ENCODE peak calls at places on chromosomes 16 and 17, in five cellular contexts. One of them, this sample, is unnamed.

GRCh38 chr17:39527220-39527813 is 66.0 kb downstream of the CDK12 start:
- DNase-seq in T1000: no peak
- DNase-seq in lower lobe of right lung: no peak
- DNase-seq in coronary artery: no peak
- DNase-seq in iris pigment epithelial cell: peak
- DNase-seq in this sample: peak

GRCh38 chr17:15249487-15249886 is 15.6 kb downstream of the PMP22 start:
- DNase-seq in iris pigment epithelial cell: no peak
- DNase-seq in coronary artery: no peak
- DNase-seq in lower lobe of right lung: no peak
- DNase-seq in T1000: no peak
- DNase-seq in this sample: no peak

GRCh38 chr16:67177743-67178699 is 5.7 kb downstream of the MATCAP1 start:
- DNase-seq in coronary artery: no peak
- DNase-seq in lower lobe of right lung: peak
- DNase-seq in T1000: no peak
- DNase-seq in iris pigment epithelial cell: peak
- DNase-seq in this sample: peak

GRCh38 chr17:50146927-50147640 is 3.4 kb downstream of the PPP1R9B start:
- DNase-seq in T1000: no peak
- DNase-seq in iris pigment epithelial cell: no peak
- DNase-seq in lower lobe of right lung: no peak
- DNase-seq in coronary artery: no peak
- DNase-seq in this sample: no peak

GRCh38 chr17:29045026-29045425 is 2.1 kb downstream of the PIPOX start:
- DNase-seq in iris pigment epithelial cell: no peak
- DNase-seq in coronary artery: no peak
- DNase-seq in T1000: no peak
- DNase-seq in lower lobe of right lung: no peak
- DNase-seq in this sample: no peak

GRCh38 chr16:31420037-31420436 is 8.1 kb downstream of the COX6A2 start:
- DNase-seq in coronary artery: no peak
- DNase-seq in iris pigment epithelial cell: no peak
- DNase-seq in lower lobe of right lung: no peak
- DNase-seq in T1000: no peak
- DNase-seq in this sample: no peak

GRCh38 chr16:73354426-73354825 is 306.5 kb upstream of the ZFHX3 start:
- DNase-seq in T1000: no peak
- DNase-seq in coronary artery: no peak
- DNase-seq in iris pigment epithelial cell: no peak
- DNase-seq in lower lobe of right lung: no peak
- DNase-seq in this sample: no peak

GRCh38 chr16:12757546-12757945 is 46.1 kb downstream of the CPPED1 start:
- DNase-seq in lower lobe of right lung: no peak
- DNase-seq in coronary artery: no peak
- DNase-seq in T1000: no peak
- DNase-seq in iris pigment epithelial cell: no peak
- DNase-seq in this sample: no peak

GRCh38 chr17:78958556-78959191 is 21.0 kb downstream of the LGALS3BP start:
- DNase-seq in lower lobe of right lung: no peak
- DNase-seq in T1000: no peak
- DNase-seq in coronary artery: no peak
- DNase-seq in iris pigment epithelial cell: peak
- DNase-seq in this sample: peak

GRCh38 chr17:21345236-21345635 is 30.9 kb upstream of the KCNJ12 start:
- DNase-seq in iris pigment epithelial cell: no peak
- DNase-seq in coronary artery: peak
- DNase-seq in lower lobe of right lung: peak
- DNase-seq in T1000: no peak
- DNase-seq in this sample: no peak

GRCh38 chr17:79115487-79115886 is 40.9 kb downstream of the ENGASE start:
- DNase-seq in T1000: no peak
- DNase-seq in iris pigment epithelial cell: no peak
- DNase-seq in lower lobe of right lung: no peak
- DNase-seq in coronary artery: no peak
- DNase-seq in this sample: no peak

GRCh38 chr17:73882590-73882989 is 238.3 kb upstream of the SDK2 start:
- DNase-seq in iris pigment epithelial cell: no peak
- DNase-seq in coronary artery: no peak
- DNase-seq in T1000: no peak
- DNase-seq in lower lobe of right lung: no peak
- DNase-seq in this sample: no peak

This sample was measured in EH.